ENCODE peak calls at places on chromosomes 4 and X, in five cellular contexts. G is fibroblast of the conjunctiva; C is NCI-H1417; V is stimulated activated CD8-positive, alpha-beta memory T cell treated with anti-CD3 and anti-CD28 coated beads, Interleukin-7, amount 100 ng/mL, for 1 hour; M is activated T-helper 2 cell treated with anti-CD3 and anti-CD28 coated beads, Interferon-gamma antibody, Interleukin-2, Interleukin-4, amounts not matched to agents 10 μg/mL and 5 μg/mL and 100 μg/mL, durations not matched to agents 14 hours and 24 hours and 36 hours. S is an unnamed sample.

GRCh38 chr4:3371038-3371437 is 70.7 kb upstream of the HGFAC start:
- DNase-seq in G (no peak), C (no peak), V (no peak), M (no peak), S (no peak)

GRCh38 chr4:18722748-18723191 is 701.2 kb upstream of the LCORL start:
- DNase-seq in G (no peak), C (no peak), V (no peak), M (no peak), S (no peak)

GRCh38 chr4:54091637-54092404 is 8.1 kb upstream of the GSX2 start:
- DNase-seq in G (peak; percentile 40), C (peak; percentile 88), V (peak; percentile 64), M (peak; percentile 58), S (no peak)

GRCh38 chr4:141079393-141079930 is 53.8 kb downstream of the RNF150 start:
- DNase-seq in G (no peak), C (no peak), V (no peak), M (no peak), S (no peak)

GRCh38 chr4:137861682-137862081 is 329.4 kb upstream of the PCDH18 start:
- DNase-seq in G (peak; percentile 20), C (peak; percentile 3), V (no peak), M (no peak), S (peak; percentile 0)

GRCh38 chr4:79528241-79528706 is 120.2 kb upstream of the GK2 start:
- DNase-seq in G (no peak), C (no peak), V (no peak), M (no peak), S (no peak)

GRCh38 chr4:76626686-76627465 is 191.8 kb downstream of the SHROOM3 start:
- DNase-seq in G (no peak), C (no peak), V (no peak), M (no peak), S (no peak)

GRCh38 chr4:173226401-173226888 is 57.8 kb downstream of the GALNT7 start:
- DNase-seq in G (no peak), C (no peak), V (no peak), M (no peak), S (no peak)

GRCh38 chr4:95197353-95197752 is 351.4 kb downstream of the UNC5C start:
- DNase-seq in G (no peak), C (no peak), V (no peak), M (no peak), S (no peak)

GRCh38 chrX:39211501-39211900 is 410.2 kb downstream of the MID1IP1 start:
- DNase-seq in G (no peak), C (no peak), V (no peak), M (no peak), S (no peak)

GRCh38 chrX:47620303-47620685 is 637 bp upstream of the SYN1 start:
- DNase-seq in G (no peak), C (no peak), V (no peak), M (no peak), S (no peak)

GRCh38 chr4:40910706-40911105 is 161.0 kb downstream of the NSUN7 start:
- DNase-seq in G (no peak), C (no peak), V (no peak), M (no peak), S (no peak)